ENCODE peak calls at places on chromosomes 2 and 18, in eight cellular contexts. Y is H7, T is retina, C is fibroblast of lung, K is thyroid gland, I is EL, E is T-helper 22 cell, P is GM13976. G is an unnamed sample.

GRCh38 chr2:238339814-238340213 is 19.5 kb downstream of the TRAF3IP1 start:
- DNase-seq in E (no peak), T (no peak), K (no peak), I (no peak), P (no peak), Y (peak), C (no peak), G (no peak)

GRCh38 chr18:59893971-59894370 is 5.8 kb upstream of the PMAIP1 start:
- DNase-seq in C (peak), P (no peak), E (no peak), T (no peak), K (no peak), I (no peak), Y (no peak), G (no peak)

GRCh38 chr2:11889101-11889850 is 142.8 kb downstream of the LPIN1 start:
- DNase-seq in Y (no peak), K (no peak), T (no peak), E (no peak), C (no peak), P (no peak), I (no peak), G (no peak)

GRCh38 chr2:165877565-165878550 is 75.7 kb downstream of the TTC21B start:
- DNase-seq in T (no peak), I (peak), E (no peak), P (peak), C (peak), Y (no peak), K (no peak), G (no peak)

GRCh38 chr2:157792345-157793052 is 83.6 kb downstream of the ACVR1 start:
- DNase-seq in T (no peak), P (no peak), I (peak), K (no peak), E (no peak), Y (no peak), C (peak), G (no peak)

GRCh38 chr18:10783941-10784340 is 258.1 kb downstream of the NAPG start:
- DNase-seq in T (no peak), C (no peak), Y (no peak), E (no peak), K (no peak), I (no peak), P (no peak), G (no peak)

GRCh38 chr2:23673830-23674679 is 252.9 kb downstream of the ATAD2B start:
- DNase-seq in C (no peak), P (no peak), K (no peak), Y (peak), E (no peak), T (no peak), I (no peak), G (peak)

GRCh38 chr18:7741640-7742039 is 174.5 kb downstream of the PTPRM start:
- DNase-seq in E (no peak), C (no peak), K (no peak), I (no peak), Y (no peak), T (no peak), P (no peak), G (no peak)

GRCh38 chr2:37389984-37390765 is 45.7 kb downstream of the QPCT start:
- DNase-seq in E (peak), C (peak), T (no peak), I (peak), Y (peak), K (no peak), P (peak), G (no peak)

GRCh38 chr18:50791599-50792438 is 28.0 kb downstream of the MRO start:
- DNase-seq in T (no peak), P (no peak), E (no peak), Y (no peak), C (no peak), K (no peak), I (no peak), G (no peak)

GRCh38 chr2:12730265-12730664 is 13.5 kb downstream of the TRIB2 start:
- DNase-seq in I (no peak), E (no peak), P (no peak), K (no peak), Y (no peak), T (no peak), C (no peak), G (no peak)

GRCh38 chr2:102238039-102238756 is 51.4 kb downstream of the IL1RL2 start:
- DNase-seq in T (no peak), K (no peak), Y (no peak), E (no peak), P (no peak), C (peak), I (peak), G (no peak)

GRCh38 chr18:46392576-46392975 is 264.4 kb downstream of the LOXHD1 start:
- DNase-seq in K (no peak), I (no peak), E (no peak), T (no peak), P (no peak), Y (no peak), C (no peak), G (no peak)

GRCh38 chr18:36662000-36662399 is 166.8 kb downstream of the TPGS2 start:
- DNase-seq in E (no peak), P (no peak), K (no peak), C (no peak), Y (peak), T (no peak), I (peak), G (no peak)

GRCh38 chr2:240411261-240412160 is 24.0 kb upstream of the GPC1 start:
- DNase-seq in I (no peak), C (no peak), E (no peak), T (no peak), Y (no peak), K (no peak), P (no peak), G (no peak)

GRCh38 chr18:32612651-32613050 is 142.0 kb upstream of the GAREM1 start:
- DNase-seq in I (no peak), K (peak), Y (no peak), E (no peak), T (no peak), C (peak), P (no peak), G (no peak)

GRCh38 chr2:16031848-16032159 is 91.5 kb downstream of the MYCN start:
- DNase-seq in C (no peak), Y (no peak), P (no peak), T (no peak), E (no peak), I (no peak), K (peak), G (no peak)

G was measured in neural crest cell.